ENCODE peak calls at places on chromosomes 12 and 14, in seven cellular contexts. H, F, J, Z, Q, K and C are unnamed samples.
A peak's percentile ranks its signal among the peaks of the same experiment; 100 is the strongest.

GRCh38 chr12:106670131-106670530 is 87.3 kb downstream of the RFX4 start:
- DNase-seq in H (no peak), F (no peak), J (no peak), Z (no peak), Q (no peak), K (no peak), C (no peak)

GRCh38 chr12:27142102-27142721 is 59.8 kb upstream of the C12orf71 start:
- DNase-seq in H (peak; percentile 28), F (no peak), J (peak; percentile 91), Z (no peak), Q (peak; percentile 65), K (peak; percentile 30), C (peak; percentile 44)

GRCh38 chr12:88325828-88326214 is 183.7 kb downstream of the TMTC3 start:
- DNase-seq in H (no peak), F (no peak), J (peak; percentile 67), Z (no peak), Q (peak; percentile 54), K (no peak), C (no peak)

GRCh38 chr14:99779751-99780150 is 13.5 kb upstream of the EML1 start:
- DNase-seq in H (no peak), F (no peak), J (no peak), Z (no peak), Q (peak; percentile 73), K (no peak), C (no peak)

GRCh38 chr14:104686624-104687517 is 2.5 kb upstream of the INF2 start:
- DNase-seq in H (no peak), F (no peak), J (no peak), Z (no peak), Q (no peak), K (no peak), C (no peak)

GRCh38 chr14:21066882-21067502 is 3.1 kb upstream of the ARHGEF40 start:
- DNase-seq in H (no peak), F (no peak), J (no peak), Z (no peak), Q (no peak), K (no peak), C (peak; percentile 10)

GRCh38 chr14:90301580-90302181 is 30.1 kb downstream of the NRDE2 start:
- DNase-seq in H (peak; percentile 38), F (no peak), J (peak; percentile 80), Z (no peak), Q (peak; percentile 45), K (no peak), C (peak; percentile 14)

GRCh38 chr12:82470906-82471512 is 112.7 kb downstream of the METTL25 start:
- DNase-seq in H (no peak), F (no peak), J (no peak), Z (no peak), Q (no peak), K (no peak), C (no peak)

GRCh38 chr14:79278798-79279644 is 932.3 kb downstream of the DIO2 start:
- DNase-seq in H (peak; percentile 54), F (no peak), J (peak; percentile 84), Z (no peak), Q (peak; percentile 88), K (peak; percentile 30), C (no peak)

GRCh38 chr14:79281244-79282199 is 929.8 kb downstream of the DIO2 start:
- DNase-seq in H (no peak), F (no peak), J (no peak), Z (no peak), Q (no peak), K (no peak), C (no peak)

GRCh38 chr14:79278286-79278797 is 933.0 kb downstream of the DIO2 start:
- DNase-seq in H (no peak), F (no peak), J (no peak), Z (no peak), Q (no peak), K (no peak), C (no peak)

GRCh38 chr14:79280400-79280670 is 931.0 kb downstream of the DIO2 start:
- DNase-seq in H (no peak), F (no peak), J (no peak), Z (no peak), Q (no peak), K (no peak), C (no peak)

DNA sequence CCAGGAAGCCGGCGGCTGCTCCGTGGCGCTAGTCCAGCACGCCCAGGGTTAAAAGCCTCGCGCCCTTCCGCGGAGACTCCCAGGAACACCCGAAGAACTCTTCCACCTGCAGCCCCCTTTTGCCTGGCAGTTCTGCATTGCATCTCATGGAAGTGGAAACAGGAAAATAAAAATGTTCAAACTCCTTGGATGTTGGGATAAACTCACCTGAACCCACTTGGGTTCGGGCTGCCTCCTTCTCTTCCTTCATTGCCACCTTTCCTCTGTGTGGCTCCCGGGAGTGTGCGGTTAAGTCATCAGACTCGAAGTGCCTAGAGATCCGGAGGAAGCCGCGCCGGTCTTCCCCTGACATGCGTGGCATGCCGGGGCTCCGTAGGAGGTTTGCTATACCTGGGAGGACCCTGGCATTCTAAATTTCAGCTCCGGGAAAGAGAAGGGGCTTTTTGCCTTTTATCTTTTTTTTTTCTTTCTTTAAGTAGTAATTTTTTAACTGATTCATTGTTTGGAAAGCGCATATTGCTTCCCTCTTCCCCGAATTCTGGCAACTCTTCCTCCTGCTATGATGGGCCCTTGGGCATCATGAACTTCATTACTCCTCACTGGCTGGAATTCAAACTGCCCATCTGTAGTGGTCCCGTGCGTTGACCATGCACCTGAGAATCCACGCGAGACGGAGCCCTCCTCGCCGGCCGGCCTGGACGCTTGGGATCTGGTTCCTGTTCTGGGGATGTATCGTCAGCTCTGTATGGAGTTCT is 931.5 kb downstream of the DIO2 start:
- DNase-seq in H (no peak), F (no peak), J (no peak), Z (no peak), Q (peak; percentile 8), K (no peak), C (no peak)
- H3K4me3 ChIP-seq in H (peak overlapping the region; percentile 77), F (peak overlapping the region; percentile 56), J (peak overlapping the region; percentile 48), Z (no peak overlapping the region), Q (peak overlapping the region; percentile 70), K (peak overlapping the region; percentile 62), C (no peak overlapping the region)

GRCh38 chr12:132510111-132510724 is 20.3 kb downstream of the FBRSL1 start:
- DNase-seq in H (no peak), F (no peak), J (no peak), Z (no peak), Q (no peak), K (no peak), C (no peak)

GRCh38 chr12:132507656-132508055 is 17.7 kb downstream of the FBRSL1 start:
- DNase-seq in H (no peak), F (no peak), J (no peak), Z (no peak), Q (no peak), K (no peak), C (no peak)

GRCh38 chr12:132510746-132511477 is 21.0 kb downstream of the FBRSL1 start:
- DNase-seq in H (no peak), F (no peak), J (no peak), Z (no peak), Q (no peak), K (no peak), C (no peak)

GRCh38 chr12:132508248-132508740 is 18.3 kb downstream of the FBRSL1 start:
- DNase-seq in H (no peak), F (no peak), J (no peak), Z (no peak), Q (no peak), K (no peak), C (no peak)

DNA sequence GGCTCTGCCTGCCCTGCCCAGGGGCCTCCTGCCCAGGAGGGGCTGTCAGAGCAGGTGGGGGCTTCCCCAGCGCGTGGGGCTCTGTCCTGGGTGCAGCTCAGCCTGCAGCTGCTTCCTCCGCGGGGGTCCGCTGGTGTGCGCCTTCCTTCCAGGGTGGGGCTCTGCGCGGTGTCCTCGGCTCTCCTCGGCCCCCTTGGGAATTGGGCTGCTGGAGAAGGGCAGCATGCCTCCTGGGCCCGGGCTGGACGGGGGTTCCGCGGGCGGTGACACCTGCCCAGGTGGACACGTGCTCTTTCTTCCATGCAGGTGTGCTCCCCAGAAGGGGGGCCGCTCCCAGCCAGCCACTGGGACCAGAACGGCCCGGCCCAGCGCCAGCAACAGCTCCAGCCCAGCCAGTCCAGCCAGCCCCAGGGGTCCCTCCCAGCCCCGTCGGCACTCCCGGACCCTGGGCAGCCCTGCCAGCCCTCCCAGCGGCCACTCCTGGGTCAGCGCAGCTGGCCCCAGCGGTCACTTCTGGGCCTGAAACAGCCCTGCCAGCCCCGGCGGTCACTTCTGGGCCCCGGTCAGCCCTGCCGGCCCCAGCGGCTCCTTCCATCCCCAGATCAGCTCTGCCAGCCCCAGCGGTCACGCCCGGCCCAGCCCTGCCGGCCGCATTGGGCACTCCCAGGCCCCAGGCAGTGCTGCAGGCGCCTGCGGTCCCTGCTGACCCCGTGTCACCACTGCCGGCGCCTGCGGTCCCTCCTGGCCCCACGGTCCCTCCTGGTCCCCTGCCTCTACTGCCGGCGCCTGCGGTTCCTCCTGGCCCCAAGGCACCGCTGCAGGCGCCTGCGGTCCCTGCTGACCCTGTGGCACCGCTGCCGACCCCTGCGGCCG is 19.1 kb downstream of the FBRSL1 start:
- DNase-seq in H (no peak), F (no peak), J (no peak), Z (no peak), Q (no peak), K (no peak), C (no peak)
- H3K4me3 ChIP-seq in H (no peak overlapping the region), F (no peak overlapping the region), J (no peak overlapping the region), Z (no peak overlapping the region), Q (no peak overlapping the region), K (no peak overlapping the region), C (no peak overlapping the region)

DNA sequence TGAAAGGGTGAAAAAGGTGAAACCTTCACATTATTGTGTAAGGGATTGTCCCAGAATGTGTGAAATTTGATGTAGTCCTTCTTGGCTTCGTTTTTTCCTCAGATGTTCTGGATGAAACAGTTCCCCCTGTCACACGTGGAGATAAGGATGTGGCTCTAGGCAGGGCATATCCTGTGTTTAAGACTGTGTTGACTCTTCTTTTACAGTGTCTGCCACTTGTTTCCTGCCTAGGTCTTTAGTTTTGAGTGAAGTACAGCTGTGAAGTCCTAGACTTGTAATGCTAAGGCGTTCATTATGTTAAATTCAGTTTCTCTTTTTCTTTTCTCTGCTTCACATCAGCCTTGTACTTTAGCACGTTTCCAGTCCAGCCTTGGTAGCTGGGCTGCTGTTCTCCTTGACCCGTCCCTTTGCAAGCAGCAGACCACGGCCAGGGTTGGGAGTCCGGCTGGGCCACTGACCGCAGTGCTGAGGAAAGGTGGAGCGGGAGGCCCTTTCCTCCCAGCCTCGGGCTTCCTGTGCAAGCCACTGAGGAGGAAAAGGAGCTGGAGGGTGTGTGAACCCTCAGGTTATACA is 59.1 kb downstream of the RASSF3 start:
- DNase-seq in H (no peak), F (no peak), J (no peak), Z (peak; percentile 18), Q (no peak), K (no peak), C (peak; percentile 93)
- H3K4me3 ChIP-seq in H (no peak overlapping the region), F (no peak overlapping the region), J (peak overlapping the region; percentile 3), Z (peak overlapping the region; percentile 57), Q (no peak overlapping the region), K (no peak overlapping the region), C (peak overlapping the region; percentile 64)

DNA sequence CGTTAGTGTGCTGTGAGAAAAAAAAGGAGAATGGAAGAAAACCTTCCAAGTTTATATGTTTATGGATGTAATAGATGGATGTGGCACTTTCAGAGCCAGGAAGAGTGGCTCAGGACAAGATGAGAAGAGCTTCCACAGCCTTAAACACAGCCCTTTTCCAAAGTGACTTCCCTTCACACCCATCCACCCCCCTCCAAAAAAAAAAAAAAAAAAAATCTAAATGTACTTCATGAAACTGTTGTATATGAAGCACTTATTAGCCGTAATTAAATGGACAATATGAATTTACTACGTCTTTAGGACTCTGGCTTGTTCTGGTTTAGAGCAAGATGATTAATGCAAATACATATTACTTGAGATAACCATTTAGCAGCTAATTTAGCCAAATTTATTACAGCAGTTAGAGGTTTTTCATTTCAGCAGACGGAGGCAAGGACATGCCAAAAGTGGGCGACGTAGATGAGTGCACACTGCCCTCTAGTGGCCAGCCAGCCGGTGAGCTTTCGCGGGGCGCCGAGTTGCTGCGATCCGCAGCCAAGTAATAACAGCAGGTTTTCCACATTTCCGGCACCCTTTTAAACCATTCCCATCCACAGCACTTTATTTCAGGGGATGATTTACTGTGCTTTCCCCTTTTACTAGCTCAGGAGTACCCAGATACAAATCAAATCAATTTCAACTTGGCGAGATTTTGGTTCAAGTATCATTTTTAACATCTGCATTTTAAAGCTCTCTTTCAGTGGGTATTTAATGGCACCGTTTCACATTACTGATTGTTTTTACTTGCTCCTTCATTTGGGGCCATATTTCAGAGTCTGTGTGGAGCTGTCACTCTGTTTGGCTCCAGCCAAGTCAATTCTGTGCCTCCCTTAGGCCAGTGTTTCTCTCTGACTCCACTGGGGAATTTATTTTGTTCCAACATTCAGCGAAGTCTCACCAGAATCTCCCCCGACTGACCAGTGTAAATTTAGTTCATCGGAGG is 158.2 kb downstream of the EGLN3 start:
- DNase-seq in H (peak; percentile 19), F (peak; percentile 87), J (peak; percentile 91), Z (peak; percentile 10), Q (peak; percentile 65), K (peak; percentile 73), C (peak; percentile 44)
- H3K4me3 ChIP-seq in H (no peak overlapping the region), F (peak overlapping the region; percentile 24), J (no peak overlapping the region), Z (no peak overlapping the region), Q (no peak overlapping the region), K (peak overlapping the region; percentile 32), C (no peak overlapping the region)